ENCODE peak calls at places on chromosomes 2 and 18, in four cellular contexts. One of them, this sample, is unnamed. For H3K4me1, the result is how much of the 10 kb centered on the place peaks cover.

GRCh38 chr2:151408788-151409600 is 708 bp upstream of the RIF1 start:
- DNase-seq in tibial artery: no peak
- DNase-seq in IMR-90: no peak
- DNase-seq in GM23338: peak
- DNase-seq in this sample: no peak

GRCh38 chr18:37420315-37420880 is 145.2 kb downstream of the CELF4 start:
- DNase-seq in GM23338: no peak
- DNase-seq in tibial artery: no peak
- DNase-seq in IMR-90: no peak
- DNase-seq in this sample: no peak

GRCh38 chr2:228545041-228545440 is 363.6 kb upstream of the SPHKAP start:
- DNase-seq in GM23338: no peak
- DNase-seq in tibial artery: no peak
- DNase-seq in IMR-90: peak
- DNase-seq in this sample: no peak

GRCh38 chr18:35775887-35776286 is 194.3 kb downstream of the GALNT1 start:
- DNase-seq in GM23338: peak
- DNase-seq in tibial artery: no peak
- DNase-seq in IMR-90: peak
- DNase-seq in this sample: no peak

GRCh38 chr2:237045449-237045848 is 40.2 kb upstream of the COPS8 start:
- DNase-seq in GM23338: no peak
- DNase-seq in IMR-90: no peak
- DNase-seq in tibial artery: no peak
- DNase-seq in this sample: no peak

GRCh38 chr2:8096484-8096883 is 585.4 kb upstream of the ID2 start:
- DNase-seq in GM23338: no peak
- DNase-seq in tibial artery: no peak
- DNase-seq in IMR-90: no peak
- DNase-seq in this sample: no peak

GRCh38 chr2:175414872-175415487 is 233.5 kb upstream of the ATP5MC3 start:
- DNase-seq in tibial artery: no peak
- DNase-seq in GM23338: peak
- DNase-seq in IMR-90: peak
- DNase-seq in this sample: peak

GRCh38 chr2:24038786-24039499 is 8.2 kb downstream of the WDCP start:
- DNase-seq in tibial artery: no peak
- DNase-seq in IMR-90: no peak
- DNase-seq in GM23338: no peak
- DNase-seq in this sample: no peak

GRCh38 chr2:32945286-32945685 is 1.5 kb upstream of the LTBP1 start:
- DNase-seq in IMR-90: no peak
- DNase-seq in GM23338: no peak
- DNase-seq in tibial artery: no peak
- DNase-seq in this sample: no peak

GRCh38 chr2:109702250-109702985 is 88.3 kb downstream of the SOWAHC start:
- DNase-seq in IMR-90: peak
- DNase-seq in GM23338: no peak
- DNase-seq in tibial artery: no peak
- DNase-seq in this sample: no peak

GRCh38 chr2:171248205-171248662 is 87.5 kb upstream of the TLK1 start:
- DNase-seq in tibial artery: no peak
- DNase-seq in GM23338: no peak
- DNase-seq in IMR-90: no peak
- DNase-seq in this sample: no peak

GRCh38 chr2:54321062-54321461 is 65.0 kb upstream of the TSPYL6 start:
- DNase-seq in tibial artery: no peak
- DNase-seq in GM23338: no peak
- DNase-seq in IMR-90: no peak
- DNase-seq in this sample: no peak

GRCh38 chr18:47263828-47264314 is 12.4 kb upstream of the SKOR2 start:
- DNase-seq in GM23338: peak
- DNase-seq in tibial artery: no peak
- DNase-seq in IMR-90: no peak
- DNase-seq in this sample: no peak

GRCh38 chr2:105393373-105394055 is 5.3 kb downstream of the FHL2 start:
- DNase-seq in IMR-90: peak
- DNase-seq in tibial artery: no peak
- DNase-seq in GM23338: no peak
- DNase-seq in this sample: no peak

GRCh38 chr2:39696072-39696471 is 30.4 kb downstream of the TMEM178A start:
- DNase-seq in IMR-90: peak
- DNase-seq in tibial artery: no peak
- DNase-seq in GM23338: peak
- DNase-seq in this sample: no peak

GRCh38 chr18:61731693-61732376 is 161.0 kb downstream of the RNF152 start:
- DNase-seq in IMR-90: no peak
- DNase-seq in GM23338: no peak
- DNase-seq in tibial artery: peak
- DNase-seq in this sample: no peak

GRCh38 chr2:39243469-39244123 is at the start of gene CDKL4:
- DNase-seq in IMR-90: no peak
- DNase-seq in tibial artery: no peak
- DNase-seq in GM23338: no peak
- DNase-seq in this sample: no peak

GRCh38 chr2:154394600-154394999 is 303.9 kb upstream of the KCNJ3 start:
- DNase-seq in tibial artery: no peak
- DNase-seq in GM23338: no peak
- DNase-seq in IMR-90: no peak
- DNase-seq in this sample: no peak

DNA sequence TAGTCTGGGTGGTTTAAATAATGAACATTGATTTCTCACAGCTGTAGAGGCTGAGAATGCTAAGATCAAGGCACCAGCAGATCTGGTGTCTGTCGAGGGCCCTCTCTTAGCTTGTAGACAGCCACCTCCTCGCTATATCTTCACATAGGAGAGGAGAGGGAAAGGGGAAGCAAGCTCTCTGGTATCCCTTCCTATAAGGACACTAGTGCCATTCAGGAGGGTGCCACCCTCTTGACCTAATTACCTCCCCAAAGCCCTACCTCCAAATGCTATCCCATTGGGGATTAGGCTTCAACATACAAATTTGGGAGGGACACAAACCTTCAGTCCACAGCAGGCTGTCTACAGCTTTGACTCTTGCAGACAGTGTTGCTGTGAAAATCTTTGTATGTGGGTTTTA is 76.7 kb downstream of the BOLA3 start:
- DNase-seq in GM23338: no peak
- DNase-seq in tibial artery: no peak
- DNase-seq in IMR-90: no peak
- DNase-seq in this sample: no peak
- H3K27ac ChIP-seq in GM23338: no peak
- H3K27ac ChIP-seq in tibial artery: no peak
- H3K27ac ChIP-seq in IMR-90: no peak
- H3K27ac ChIP-seq in this sample: no peak

DNA sequence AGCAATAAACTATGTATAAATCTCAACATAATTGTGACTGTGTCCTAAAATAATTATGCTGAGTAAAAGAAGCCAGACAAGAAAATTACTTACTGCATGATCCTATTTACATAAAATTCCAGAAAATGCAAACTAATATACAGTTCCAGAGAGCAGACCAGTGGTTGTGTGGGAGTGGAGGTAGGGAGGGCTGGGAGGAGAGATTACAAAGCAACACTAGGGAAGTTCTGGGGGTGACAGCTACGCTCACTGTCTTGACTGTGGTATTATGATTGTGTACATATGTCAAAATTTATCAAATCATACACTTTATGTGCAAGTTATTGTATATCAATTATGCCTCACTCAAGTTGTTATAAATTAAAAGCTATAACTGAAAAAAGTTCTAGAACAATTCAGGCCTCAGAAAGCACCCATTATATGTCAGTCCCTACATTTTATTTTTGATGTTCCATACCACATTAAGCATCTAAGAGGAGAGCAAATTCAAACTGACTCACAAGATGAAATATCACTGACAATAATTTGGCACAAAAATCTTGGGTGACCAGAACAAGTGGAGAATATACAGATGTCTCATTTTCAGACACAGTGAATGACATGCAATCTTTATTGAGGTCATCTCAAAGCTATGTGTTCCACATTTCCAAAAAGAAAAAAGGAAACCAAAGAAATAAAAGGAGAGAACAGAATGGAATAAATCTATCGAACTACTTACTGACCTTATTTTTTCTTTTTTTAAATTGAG is 85.1 kb downstream of the ANTXR1 start:
- DNase-seq in GM23338: no peak
- DNase-seq in IMR-90: peak
- DNase-seq in tibial artery: no peak
- DNase-seq in this sample: no peak
- H3K4me1 ChIP-seq in GM23338: under half
- H3K4me1 ChIP-seq in IMR-90: under half
- H3K4me1 ChIP-seq in tibial artery: under half
- H3K4me1 ChIP-seq in this sample: under half

GRCh38 chr2:28702415-28702859 is 49.2 kb upstream of the PPP1CB start:
- DNase-seq in GM23338: no peak
- DNase-seq in tibial artery: no peak
- DNase-seq in IMR-90: no peak
- DNase-seq in this sample: no peak
- H3K27ac ChIP-seq in GM23338: no peak
- H3K27ac ChIP-seq in tibial artery: peak
- H3K27ac ChIP-seq in IMR-90: no peak
- H3K27ac ChIP-seq in this sample: peak

GRCh38 chr18:48841381-48842258 is 109.1 kb downstream of the SMAD7 start:
- DNase-seq in IMR-90: peak
- DNase-seq in GM23338: no peak
- DNase-seq in tibial artery: peak
- DNase-seq in this sample: peak

GRCh38 chr18:48843162-48843561 is 107.6 kb downstream of the SMAD7 start:
- DNase-seq in tibial artery: peak
- DNase-seq in IMR-90: no peak
- DNase-seq in GM23338: no peak
- DNase-seq in this sample: no peak

GRCh38 chr18:48844271-48844670 is 106.5 kb downstream of the SMAD7 start:
- DNase-seq in tibial artery: peak
- DNase-seq in GM23338: no peak
- DNase-seq in IMR-90: no peak
- DNase-seq in this sample: no peak

GRCh38 chr18:48843596-48843995 is 107.2 kb downstream of the SMAD7 start:
- DNase-seq in GM23338: no peak
- DNase-seq in tibial artery: peak
- DNase-seq in IMR-90: no peak
- DNase-seq in this sample: no peak

GRCh38 chr18:48842259-48843061 is 108.3 kb downstream of the SMAD7 start:
- DNase-seq in GM23338: no peak
- DNase-seq in tibial artery: peak
- DNase-seq in IMR-90: no peak
- DNase-seq in this sample: no peak
- H3K4me1 ChIP-seq in GM23338: under half
- H3K4me1 ChIP-seq in tibial artery: half or more
- H3K4me1 ChIP-seq in IMR-90: under half
- H3K4me1 ChIP-seq in this sample: under half

DNA sequence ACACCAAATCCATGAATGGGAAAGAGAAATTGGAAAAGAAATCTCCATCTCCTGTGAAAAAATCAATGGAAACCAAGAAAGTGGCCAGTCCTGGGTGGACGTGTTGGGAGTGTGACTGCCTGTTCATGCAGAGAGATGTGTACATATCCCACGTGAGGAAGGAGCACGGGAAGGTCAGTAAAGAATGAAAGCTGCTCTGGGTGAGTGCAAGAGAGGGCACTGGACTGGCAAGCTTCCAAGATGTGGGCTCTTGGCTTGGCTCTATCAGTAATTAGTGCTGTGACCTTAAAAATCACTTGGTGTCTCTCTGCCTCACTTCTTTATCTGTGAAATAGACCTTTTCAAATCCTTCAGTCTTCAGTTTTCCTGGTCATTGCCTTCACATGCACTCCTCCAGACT is 89.0 kb downstream of the ZNF532 start:
- DNase-seq in IMR-90: no peak
- DNase-seq in tibial artery: no peak
- DNase-seq in GM23338: no peak
- DNase-seq in this sample: no peak
- H3K27ac ChIP-seq in IMR-90: no peak
- H3K27ac ChIP-seq in tibial artery: peak
- H3K27ac ChIP-seq in GM23338: peak
- H3K27ac ChIP-seq in this sample: peak

GRCh38 chr18:74230922-74231714 is 60.6 kb downstream of the CYB5A start:
- DNase-seq in IMR-90: no peak
- DNase-seq in tibial artery: no peak
- DNase-seq in GM23338: no peak
- DNase-seq in this sample: no peak
- H3K4me1 ChIP-seq in IMR-90: under half
- H3K4me1 ChIP-seq in tibial artery: under half
- H3K4me1 ChIP-seq in GM23338: under half
- H3K4me1 ChIP-seq in this sample: under half

DNA sequence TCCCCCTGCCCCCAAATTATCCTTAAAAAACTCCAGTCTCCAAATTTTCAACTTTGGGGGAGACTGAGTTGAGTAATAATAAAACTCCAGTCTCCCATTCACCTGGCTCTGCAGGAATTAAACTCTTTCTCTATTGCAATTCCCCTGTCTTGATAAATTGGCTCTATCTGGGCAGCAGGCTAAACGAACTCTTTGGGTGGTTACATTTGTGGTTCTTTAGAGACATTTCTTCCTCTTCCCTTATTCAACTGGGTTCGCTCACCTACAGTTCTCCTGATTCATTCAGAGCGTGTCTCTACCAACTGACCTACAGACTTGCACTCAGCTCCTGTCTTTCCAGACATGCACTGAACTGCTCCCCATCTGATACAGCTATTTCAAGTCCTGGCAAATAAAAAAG is 17.1 kb upstream of the SOCS6 start:
- DNase-seq in GM23338: no peak
- DNase-seq in tibial artery: no peak
- DNase-seq in IMR-90: no peak
- DNase-seq in this sample: no peak
- H3K27ac ChIP-seq in GM23338: no peak
- H3K27ac ChIP-seq in tibial artery: no peak
- H3K27ac ChIP-seq in IMR-90: no peak
- H3K27ac ChIP-seq in this sample: no peak

DNA sequence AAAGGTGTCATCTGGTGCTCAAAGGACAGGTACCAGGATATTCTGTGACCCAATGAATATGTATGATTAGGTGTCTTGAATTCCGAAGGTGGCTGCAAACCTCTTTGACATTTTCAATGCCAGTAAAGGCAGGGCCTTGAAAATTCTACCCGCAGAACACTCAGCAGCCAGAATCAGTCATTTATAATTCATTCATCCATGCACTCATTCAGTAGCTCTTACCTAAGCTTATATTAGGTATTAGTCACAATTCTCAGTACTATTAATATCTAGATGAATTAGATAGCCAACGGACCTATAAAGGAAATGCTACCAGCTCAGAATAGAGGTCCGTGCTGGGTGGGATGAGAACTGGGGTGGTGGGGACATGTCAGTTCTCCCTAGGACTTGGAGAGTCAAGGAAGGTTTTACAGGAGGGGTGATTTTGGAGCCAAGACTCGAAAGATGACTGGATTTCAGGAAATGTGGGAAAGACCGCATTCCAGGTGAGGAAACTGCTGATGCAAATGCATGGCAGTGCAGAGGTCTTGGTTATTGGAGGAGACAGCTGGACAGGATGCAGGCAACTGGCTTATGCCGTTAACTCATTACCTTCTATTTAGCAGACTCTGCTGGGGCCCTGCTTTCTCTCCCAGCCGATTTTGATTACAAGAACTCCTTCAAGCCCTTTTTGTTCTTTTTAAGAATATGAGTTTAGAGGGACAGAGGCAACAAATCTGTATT is 7.2 kb downstream of the TRIB2 start:
- DNase-seq in GM23338: no peak
- DNase-seq in tibial artery: no peak
- DNase-seq in IMR-90: no peak
- DNase-seq in this sample: no peak
- H3K4me1 ChIP-seq in GM23338: under half
- H3K4me1 ChIP-seq in tibial artery: half or more
- H3K4me1 ChIP-seq in IMR-90: under half
- H3K4me1 ChIP-seq in this sample: under half